ENCODE peak calls at places on chromosome 1, in eight cellular contexts. T is fibroblast of lung; N is mammary epithelial cell; F is cardiac muscle cell; H is aorta; K is lung; Y is CD4-positive, alpha-beta memory T cell; G is GM23248. O is an unnamed sample. For H3K9me3, the result is how much of the 10 kb centered on the place peaks cover.

GRCh38 chr1:59919742-59920141 is 6.8 kb downstream of the CYP2J2 start:
- DNase-seq in T (no peak), N (no peak), F (no peak), H (no peak), K (no peak), Y (no peak), G (no peak), O (no peak)

GRCh38 chr1:219938706-219939105 is 10.3 kb upstream of the SLC30A10 start:
- DNase-seq in T (peak), N (peak), F (no peak), H (no peak), K (no peak), Y (no peak), G (peak), O (no peak)

GRCh38 chr1:54359393-54360162 is 46.6 kb downstream of the SSBP3 start:
- DNase-seq in T (no peak), N (no peak), F (no peak), H (no peak), K (no peak), Y (no peak), G (no peak), O (no peak)

GRCh38 chr1:184892116-184892515 is 82.2 kb downstream of the NIBAN1 start:
- DNase-seq in T (no peak), N (peak), F (no peak), H (no peak), K (no peak), Y (peak), G (no peak), O (no peak)

GRCh38 chr1:89633745-89634625 is 1.1 kb downstream of the LRRC8C start:
- DNase-seq in T (peak), N (peak), F (peak), H (no peak), K (no peak), Y (peak), G (peak), O (no peak)

GRCh38 chr1:71049951-71050598 is 2.5 kb upstream of the PTGER3 start:
- DNase-seq in T (peak), N (peak), F (peak), H (no peak), K (no peak), Y (no peak), G (peak), O (peak)

GRCh38 chr1:68145418-68146126 is 86.8 kb downstream of the WLS start:
- DNase-seq in T (no peak), N (peak), F (no peak), H (no peak), K (peak), Y (no peak), G (no peak), O (no peak)

GRCh38 chr1:241343956-241344355 is 13.0 kb downstream of the RGS7 start:
- DNase-seq in T (no peak), N (no peak), F (no peak), H (no peak), K (no peak), Y (no peak), G (no peak), O (no peak)

GRCh38 chr1:10628685-10629084 is 153.9 kb downstream of the PEX14 start:
- DNase-seq in T (peak), N (no peak), F (peak), H (peak), K (no peak), Y (no peak), G (no peak), O (no peak)

GRCh38 chr1:173405758-173406344 is 71.3 kb upstream of the PRDX6 start:
- DNase-seq in T (peak), N (peak), F (peak), H (no peak), K (no peak), Y (no peak), G (peak), O (no peak)

DNA sequence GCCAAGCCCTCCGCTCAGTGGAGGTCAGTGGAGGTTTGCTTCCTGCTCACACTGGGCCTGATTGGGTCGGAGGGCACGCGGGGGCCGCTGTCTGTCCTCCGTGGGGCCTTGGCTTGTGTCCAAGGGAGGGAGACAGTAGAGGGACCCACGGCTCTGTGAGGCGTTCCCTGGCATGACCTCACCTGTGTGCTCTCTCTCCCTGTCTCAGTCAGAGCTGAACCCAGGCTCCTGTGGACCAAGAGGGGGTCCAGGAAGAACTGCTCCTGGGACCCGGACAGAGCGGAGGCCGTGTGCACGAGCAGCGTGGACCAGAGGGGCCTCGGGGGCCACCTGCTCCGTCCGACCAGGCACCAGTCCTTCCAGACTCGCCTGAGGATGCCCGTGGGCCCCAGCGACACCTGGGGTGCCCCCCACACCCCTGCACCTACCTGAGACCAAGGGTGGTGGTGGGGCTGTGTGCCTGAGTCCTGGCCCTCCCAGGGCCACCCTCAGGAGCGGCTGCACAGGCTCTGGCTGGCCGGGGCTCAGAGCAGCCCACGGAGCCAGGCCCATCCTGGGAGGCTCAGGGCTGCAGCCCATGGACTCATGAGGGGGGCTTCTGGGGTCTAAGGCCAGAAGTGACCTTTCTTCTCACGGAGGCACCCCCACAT is 13.3 kb upstream of the TTLL10 start:
- DNase-seq in T (no peak), N (no peak), F (no peak), H (no peak), K (no peak), Y (no peak), G (no peak), O (no peak)
- H3K27ac ChIP-seq in T (no peak), N (no peak), F (no peak), H (no peak), K (no peak), Y (no peak), G (no peak), O (no peak)

DNA sequence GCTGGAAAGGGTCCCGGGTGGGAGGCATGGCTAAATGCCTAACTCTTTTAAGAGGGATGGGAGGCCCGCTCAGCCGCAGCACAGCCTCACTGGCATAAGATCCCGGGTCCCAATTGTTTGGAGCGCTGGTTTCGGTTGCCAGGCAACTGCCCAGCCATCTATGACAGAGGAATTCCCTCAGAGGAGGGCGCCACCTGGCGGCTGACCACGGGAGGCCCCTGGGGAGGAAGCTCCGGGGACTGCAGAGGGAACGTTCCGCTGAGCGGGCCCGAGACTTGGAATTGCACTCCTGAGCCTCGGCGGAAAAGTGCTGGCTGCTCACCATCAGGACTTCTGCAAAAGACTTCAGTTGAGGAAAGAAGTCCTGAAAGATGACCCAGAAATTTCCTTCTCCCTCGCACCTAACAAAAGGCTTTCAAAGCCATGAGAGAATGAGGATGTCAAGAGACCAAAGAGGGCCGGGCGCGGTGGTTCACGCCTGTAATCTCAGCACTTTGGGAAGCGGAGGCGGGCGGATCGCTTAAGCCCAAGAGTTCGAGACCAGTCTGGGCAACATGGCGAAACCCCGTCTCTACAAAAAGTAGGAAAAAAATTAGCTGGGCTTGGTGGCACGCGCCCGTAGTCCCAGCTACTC is 1.1 kb upstream of the ELAPOR1 start:
- DNase-seq in T (peak), N (peak), F (peak), H (peak), K (peak), Y (peak), G (peak), O (peak)
- H3K4me3 ChIP-seq in T (peak), N (no peak), F (no peak), H (no peak), K (no peak), Y (no peak), G (peak), O (peak)

GRCh38 chr1:2808386-2808705 is 6.9 kb upstream of the TTC34 start:
- DNase-seq in T (no peak), N (no peak), F (no peak), H (no peak), K (no peak), Y (no peak), G (no peak), O (no peak)
- H3K9me3 ChIP-seq in T (under half), N (under half), F (under half), H (under half), K (under half), Y (under half), G (under half), O (under half)

DNA sequence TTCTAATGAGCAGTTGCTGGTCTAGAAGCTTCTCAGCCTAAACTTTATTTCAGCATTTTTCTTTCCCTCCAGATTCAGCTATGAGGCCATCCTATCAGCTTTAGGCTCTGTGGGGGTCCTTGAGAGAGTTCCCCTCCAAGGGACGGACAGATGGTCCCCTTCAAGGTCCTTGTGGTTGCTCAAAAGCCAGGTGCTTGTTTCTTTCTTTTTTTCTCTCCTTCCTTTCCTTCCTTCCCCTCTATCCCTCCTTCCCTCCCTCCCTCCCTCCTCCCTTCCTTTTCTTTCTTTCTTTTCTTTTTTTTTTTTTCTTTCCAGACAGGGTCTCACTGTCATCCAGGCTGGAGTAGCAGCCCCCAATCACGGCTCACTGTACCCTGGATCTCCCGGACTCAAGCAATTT is 1.2 kb upstream of the IL6R start:
- DNase-seq in T (no peak), N (no peak), F (no peak), H (no peak), K (no peak), Y (no peak), G (no peak), O (no peak)
- H3K27ac ChIP-seq in T (no peak), N (no peak), F (no peak), H (no peak), K (no peak), Y (peak), G (no peak), O (no peak)

GRCh38 chr1:154328318-154329151 is 3.2 kb downstream of the ATP8B2 start:
- DNase-seq in T (peak), N (peak), F (peak), H (peak), K (peak), Y (peak), G (peak), O (no peak)

GRCh38 chr1:154327466-154328317 is 2.4 kb downstream of the ATP8B2 start:
- DNase-seq in T (no peak), N (no peak), F (no peak), H (no peak), K (peak), Y (peak), G (no peak), O (no peak)

GRCh38 chr1:154329551-154330131 is 4.3 kb downstream of the ATP8B2 start:
- DNase-seq in T (no peak), N (no peak), F (no peak), H (no peak), K (no peak), Y (peak), G (peak), O (peak)

GRCh38 chr1:154330669-154331068 is 5.3 kb downstream of the ATP8B2 start:
- DNase-seq in T (no peak), N (no peak), F (no peak), H (no peak), K (no peak), Y (no peak), G (no peak), O (no peak)

DNA sequence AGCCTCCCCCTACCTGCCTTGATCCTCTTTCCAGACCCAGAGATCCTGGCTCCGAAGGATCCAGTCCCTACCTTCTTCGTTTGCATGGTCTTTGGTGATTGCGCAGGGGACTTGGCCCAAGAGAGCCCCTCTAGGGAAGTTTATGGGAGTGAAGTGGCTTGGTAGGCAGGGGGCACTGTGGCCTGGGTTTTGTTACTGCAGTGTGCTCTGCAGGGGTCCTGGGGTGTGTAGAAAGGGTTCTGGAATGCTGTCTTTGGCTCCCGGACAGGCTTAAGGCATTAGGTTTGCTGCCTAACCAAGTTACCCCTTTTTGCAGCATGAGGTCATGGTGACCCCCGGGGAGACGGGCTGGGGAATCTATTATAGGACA is 3.8 kb downstream of the ATP8B2 start:
- DNase-seq in T (no peak), N (no peak), F (no peak), H (no peak), K (no peak), Y (no peak), G (peak), O (no peak)
- H3K4me3 ChIP-seq in T (peak), N (no peak), F (peak), H (peak), K (no peak), Y (peak), G (peak), O (peak)

GRCh38 chr1:48938975-48939374 is 162.3 kb upstream of the BEND5 start:
- DNase-seq in T (no peak), N (no peak), F (no peak), H (no peak), K (no peak), Y (no peak), G (no peak), O (no peak)
- H3K9me3 ChIP-seq in T (under half), N (under half), F (under half), H (under half), K (under half), Y (under half), G (under half), O (under half)

GRCh38 chr1:199015799-199016198 is 377.0 kb downstream of the PTPRC start:
- DNase-seq in T (no peak), N (no peak), F (no peak), H (no peak), K (no peak), Y (no peak), G (no peak), O (no peak)

GRCh38 chr1:199020904-199021303 is 382.1 kb downstream of the PTPRC start:
- DNase-seq in T (no peak), N (no peak), F (no peak), H (no peak), K (no peak), Y (no peak), G (no peak), O (no peak)

GRCh38 chr1:199018471-199019135 is 379.8 kb downstream of the PTPRC start:
- DNase-seq in T (no peak), N (no peak), F (no peak), H (no peak), K (no peak), Y (no peak), G (no peak), O (no peak)

DNA sequence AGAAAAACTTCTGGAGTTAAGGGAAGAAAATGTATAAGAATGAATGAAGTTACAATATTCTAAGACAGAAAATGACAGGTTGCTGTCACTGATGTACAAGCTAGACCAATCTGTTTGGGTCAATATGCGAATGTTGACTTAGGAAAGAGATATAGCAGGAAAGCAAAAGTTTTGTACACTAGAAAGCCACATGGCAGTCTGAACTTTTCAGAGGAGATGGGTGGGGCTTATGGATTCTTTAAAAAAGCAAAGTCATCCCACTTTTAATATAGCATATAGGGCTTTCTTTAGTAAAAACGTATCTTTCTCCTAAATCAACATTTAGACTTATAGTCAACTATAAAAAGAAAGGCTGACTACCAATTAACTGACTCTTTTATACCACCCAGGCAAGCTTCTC is 381.2 kb downstream of the PTPRC start:
- DNase-seq in T (no peak), N (no peak), F (no peak), H (no peak), K (no peak), Y (no peak), G (no peak), O (no peak)
- H3K27ac ChIP-seq in T (no peak), N (no peak), F (no peak), H (no peak), K (no peak), Y (no peak), G (no peak), O (peak)

GRCh38 chr1:94819945-94820746 is at the start of gene SLC44A3:
- DNase-seq in T (peak), N (peak), F (peak), H (peak), K (peak), Y (no peak), G (peak), O (no peak)
- H3K4me3 ChIP-seq in T (peak), N (peak), F (peak), H (peak), K (peak), Y (no peak), G (peak), O (no peak)

DNA sequence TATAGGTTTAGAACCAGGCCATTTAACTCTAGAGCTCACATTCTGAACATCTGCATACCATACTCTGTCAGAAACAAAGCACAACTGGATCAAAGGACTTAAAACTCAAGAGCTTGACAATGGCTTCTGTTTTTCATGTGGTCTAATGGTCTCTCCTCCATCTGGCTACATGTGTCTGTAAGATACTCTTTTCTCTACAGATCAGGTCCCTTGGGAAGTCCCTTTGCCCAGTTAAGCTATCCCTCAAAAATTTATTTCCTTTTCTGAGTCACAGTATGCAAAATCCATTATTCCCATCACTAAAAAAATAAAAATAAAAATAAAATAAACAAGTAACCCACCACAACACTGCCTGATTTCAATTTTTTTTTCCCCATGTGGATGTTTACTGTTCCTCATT is 357.0 kb upstream of the PRMT6 start:
- DNase-seq in T (peak), N (no peak), F (no peak), H (no peak), K (no peak), Y (no peak), G (peak), O (no peak)
- H3K9me3 ChIP-seq in T (under half), N (under half), F (under half), H (under half), K (under half), Y (under half), G (under half), O (under half)

DNA sequence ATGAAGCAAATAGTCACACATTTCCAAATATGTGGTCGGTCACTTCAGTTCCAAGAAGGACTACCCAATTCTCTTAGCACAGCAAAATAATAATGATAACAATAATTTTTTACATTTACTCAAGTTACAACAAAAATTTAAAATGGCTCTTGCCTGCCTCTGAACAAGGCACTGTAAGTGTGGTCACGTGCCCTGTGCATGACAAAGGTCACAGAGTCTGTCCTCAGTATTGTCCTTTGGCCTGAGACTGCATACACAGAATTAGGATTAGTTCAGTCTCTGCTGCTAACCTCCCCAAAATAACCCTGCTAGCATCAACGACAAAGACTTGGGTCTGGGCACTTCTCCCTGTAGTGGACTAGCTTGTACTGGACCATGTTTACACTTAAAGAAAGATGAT is 297.1 kb upstream of the DUSP10 start:
- DNase-seq in T (no peak), N (no peak), F (no peak), H (no peak), K (no peak), Y (no peak), G (no peak), O (no peak)
- H3K27ac ChIP-seq in T (no peak), N (no peak), F (peak), H (no peak), K (no peak), Y (no peak), G (no peak), O (no peak)